ENCODE peak calls at places on chromosome 2, in eight cellular contexts. One of them, this sample, is unnamed.
A peak's percentile ranks its signal among the peaks of the same experiment; 100 is the strongest.

GRCh38 chr2:52416340-52416739 is 1351.3 kb upstream of the CHAC2 start:
- DNase-seq in ovary: no peak
- DNase-seq in heart right ventricle: no peak
- DNase-seq in stimulated activated CD4-positive, alpha-beta T cell treated with anti-CD3 and anti-CD28 coated beads, TNF-alpha, amount 100 ng/mL, for 4 hours: no peak
- DNase-seq in activated naive CD8-positive, alpha-beta T cell treated with anti-CD3 and anti-CD28 coated beads, Interleukin-2, amount 50 U/mL, for 24 hours: no peak
- DNase-seq in Peyer's patch: no peak
- DNase-seq in NCI-H446 treated with DMSO at 0.1 percent for 48 hours: peak; percentile 5
- DNase-seq in lung microvascular endothelial cell: no peak
- DNase-seq in this sample: no peak

GRCh38 chr2:205984381-205984780 is 101.6 kb downstream of the INO80D start:
- DNase-seq in activated naive CD8-positive, alpha-beta T cell treated with anti-CD3 and anti-CD28 coated beads, Interleukin-2, amount 50 U/mL, for 24 hours: no peak
- DNase-seq in lung microvascular endothelial cell: no peak
- DNase-seq in stimulated activated CD4-positive, alpha-beta T cell treated with anti-CD3 and anti-CD28 coated beads, TNF-alpha, amount 100 ng/mL, for 4 hours: no peak
- DNase-seq in heart right ventricle: no peak
- DNase-seq in NCI-H446 treated with DMSO at 0.1 percent for 48 hours: no peak
- DNase-seq in ovary: no peak
- DNase-seq in Peyer's patch: no peak
- DNase-seq in this sample: no peak

GRCh38 chr2:11873766-11874165 is 127.3 kb downstream of the LPIN1 start:
- DNase-seq in activated naive CD8-positive, alpha-beta T cell treated with anti-CD3 and anti-CD28 coated beads, Interleukin-2, amount 50 U/mL, for 24 hours: no peak
- DNase-seq in heart right ventricle: no peak
- DNase-seq in stimulated activated CD4-positive, alpha-beta T cell treated with anti-CD3 and anti-CD28 coated beads, TNF-alpha, amount 100 ng/mL, for 4 hours: no peak
- DNase-seq in Peyer's patch: no peak
- DNase-seq in NCI-H446 treated with DMSO at 0.1 percent for 48 hours: no peak
- DNase-seq in ovary: no peak
- DNase-seq in lung microvascular endothelial cell: no peak
- DNase-seq in this sample: no peak

GRCh38 chr2:215797676-215798075 is 215.7 kb downstream of the MREG start:
- DNase-seq in lung microvascular endothelial cell: no peak
- DNase-seq in activated naive CD8-positive, alpha-beta T cell treated with anti-CD3 and anti-CD28 coated beads, Interleukin-2, amount 50 U/mL, for 24 hours: no peak
- DNase-seq in stimulated activated CD4-positive, alpha-beta T cell treated with anti-CD3 and anti-CD28 coated beads, TNF-alpha, amount 100 ng/mL, for 4 hours: no peak
- DNase-seq in ovary: no peak
- DNase-seq in NCI-H446 treated with DMSO at 0.1 percent for 48 hours: no peak
- DNase-seq in heart right ventricle: no peak
- DNase-seq in Peyer's patch: no peak
- DNase-seq in this sample: peak; percentile 12

GRCh38 chr2:105803337-105803736 is 58.6 kb downstream of the NCK2 start:
- DNase-seq in stimulated activated CD4-positive, alpha-beta T cell treated with anti-CD3 and anti-CD28 coated beads, TNF-alpha, amount 100 ng/mL, for 4 hours: no peak
- DNase-seq in activated naive CD8-positive, alpha-beta T cell treated with anti-CD3 and anti-CD28 coated beads, Interleukin-2, amount 50 U/mL, for 24 hours: no peak
- DNase-seq in Peyer's patch: no peak
- DNase-seq in NCI-H446 treated with DMSO at 0.1 percent for 48 hours: no peak
- DNase-seq in lung microvascular endothelial cell: no peak
- DNase-seq in ovary: no peak
- DNase-seq in heart right ventricle: no peak
- DNase-seq in this sample: no peak

GRCh38 chr2:69911985-69912563 is 2.8 kb upstream of the MXD1 start:
- DNase-seq in activated naive CD8-positive, alpha-beta T cell treated with anti-CD3 and anti-CD28 coated beads, Interleukin-2, amount 50 U/mL, for 24 hours: no peak
- DNase-seq in ovary: no peak
- DNase-seq in NCI-H446 treated with DMSO at 0.1 percent for 48 hours: peak; percentile 53
- DNase-seq in Peyer's patch: no peak
- DNase-seq in lung microvascular endothelial cell: peak; percentile 80
- DNase-seq in stimulated activated CD4-positive, alpha-beta T cell treated with anti-CD3 and anti-CD28 coated beads, TNF-alpha, amount 100 ng/mL, for 4 hours: no peak
- DNase-seq in heart right ventricle: no peak
- DNase-seq in this sample: peak; percentile 73

GRCh38 chr2:14941151-14941631 is 308.7 kb downstream of the LRATD1 start:
- DNase-seq in lung microvascular endothelial cell: no peak
- DNase-seq in activated naive CD8-positive, alpha-beta T cell treated with anti-CD3 and anti-CD28 coated beads, Interleukin-2, amount 50 U/mL, for 24 hours: no peak
- DNase-seq in heart right ventricle: no peak
- DNase-seq in Peyer's patch: no peak
- DNase-seq in ovary: no peak
- DNase-seq in stimulated activated CD4-positive, alpha-beta T cell treated with anti-CD3 and anti-CD28 coated beads, TNF-alpha, amount 100 ng/mL, for 4 hours: no peak
- DNase-seq in NCI-H446 treated with DMSO at 0.1 percent for 48 hours: peak; percentile 65
- DNase-seq in this sample: no peak

GRCh38 chr2:112137516-112138142 is 556 bp upstream of the FBLN7 start:
- DNase-seq in NCI-H446 treated with DMSO at 0.1 percent for 48 hours: no peak
- DNase-seq in activated naive CD8-positive, alpha-beta T cell treated with anti-CD3 and anti-CD28 coated beads, Interleukin-2, amount 50 U/mL, for 24 hours: no peak
- DNase-seq in Peyer's patch: no peak
- DNase-seq in stimulated activated CD4-positive, alpha-beta T cell treated with anti-CD3 and anti-CD28 coated beads, TNF-alpha, amount 100 ng/mL, for 4 hours: no peak
- DNase-seq in lung microvascular endothelial cell: peak; percentile 29
- DNase-seq in heart right ventricle: no peak
- DNase-seq in ovary: no peak
- DNase-seq in this sample: no peak

GRCh38 chr2:14994721-14995120 is 362.2 kb downstream of the LRATD1 start:
- DNase-seq in stimulated activated CD4-positive, alpha-beta T cell treated with anti-CD3 and anti-CD28 coated beads, TNF-alpha, amount 100 ng/mL, for 4 hours: no peak
- DNase-seq in lung microvascular endothelial cell: no peak
- DNase-seq in activated naive CD8-positive, alpha-beta T cell treated with anti-CD3 and anti-CD28 coated beads, Interleukin-2, amount 50 U/mL, for 24 hours: no peak
- DNase-seq in Peyer's patch: no peak
- DNase-seq in heart right ventricle: no peak
- DNase-seq in NCI-H446 treated with DMSO at 0.1 percent for 48 hours: no peak
- DNase-seq in ovary: no peak
- DNase-seq in this sample: no peak

GRCh38 chr2:177250461-177250860 is 14.1 kb downstream of the NFE2L2 start:
- DNase-seq in NCI-H446 treated with DMSO at 0.1 percent for 48 hours: no peak
- DNase-seq in stimulated activated CD4-positive, alpha-beta T cell treated with anti-CD3 and anti-CD28 coated beads, TNF-alpha, amount 100 ng/mL, for 4 hours: no peak
- DNase-seq in activated naive CD8-positive, alpha-beta T cell treated with anti-CD3 and anti-CD28 coated beads, Interleukin-2, amount 50 U/mL, for 24 hours: no peak
- DNase-seq in ovary: no peak
- DNase-seq in Peyer's patch: no peak
- DNase-seq in heart right ventricle: no peak
- DNase-seq in lung microvascular endothelial cell: no peak
- DNase-seq in this sample: no peak

GRCh38 chr2:218569661-218570500 is 1.2 kb downstream of the CNOT9 start:
- DNase-seq in stimulated activated CD4-positive, alpha-beta T cell treated with anti-CD3 and anti-CD28 coated beads, TNF-alpha, amount 100 ng/mL, for 4 hours: no peak
- DNase-seq in lung microvascular endothelial cell: peak; percentile 78
- DNase-seq in heart right ventricle: no peak
- DNase-seq in activated naive CD8-positive, alpha-beta T cell treated with anti-CD3 and anti-CD28 coated beads, Interleukin-2, amount 50 U/mL, for 24 hours: no peak
- DNase-seq in ovary: no peak
- DNase-seq in NCI-H446 treated with DMSO at 0.1 percent for 48 hours: no peak
- DNase-seq in Peyer's patch: no peak
- DNase-seq in this sample: no peak

GRCh38 chr2:2184549-2185249 is 146.4 kb downstream of the MYT1L start:
- DNase-seq in NCI-H446 treated with DMSO at 0.1 percent for 48 hours: no peak
- DNase-seq in lung microvascular endothelial cell: no peak
- DNase-seq in stimulated activated CD4-positive, alpha-beta T cell treated with anti-CD3 and anti-CD28 coated beads, TNF-alpha, amount 100 ng/mL, for 4 hours: no peak
- DNase-seq in ovary: no peak
- DNase-seq in Peyer's patch: no peak
- DNase-seq in activated naive CD8-positive, alpha-beta T cell treated with anti-CD3 and anti-CD28 coated beads, Interleukin-2, amount 50 U/mL, for 24 hours: no peak
- DNase-seq in heart right ventricle: no peak
- DNase-seq in this sample: no peak

GRCh38 chr2:238203104-238203972 is at the start of gene ILKAP:
- DNase-seq in Peyer's patch: peak; percentile 93
- DNase-seq in activated naive CD8-positive, alpha-beta T cell treated with anti-CD3 and anti-CD28 coated beads, Interleukin-2, amount 50 U/mL, for 24 hours: peak; percentile 91
- DNase-seq in ovary: peak; percentile 90
- DNase-seq in stimulated activated CD4-positive, alpha-beta T cell treated with anti-CD3 and anti-CD28 coated beads, TNF-alpha, amount 100 ng/mL, for 4 hours: peak; percentile 82
- DNase-seq in lung microvascular endothelial cell: peak; percentile 90
- DNase-seq in heart right ventricle: peak; percentile 92
- DNase-seq in NCI-H446 treated with DMSO at 0.1 percent for 48 hours: peak; percentile 66
- DNase-seq in this sample: peak; percentile 97

GRCh38 chr2:237271698-237272097 is 142.3 kb downstream of the COL6A3 start:
- DNase-seq in ovary: no peak
- DNase-seq in lung microvascular endothelial cell: no peak
- DNase-seq in heart right ventricle: no peak
- DNase-seq in NCI-H446 treated with DMSO at 0.1 percent for 48 hours: no peak
- DNase-seq in activated naive CD8-positive, alpha-beta T cell treated with anti-CD3 and anti-CD28 coated beads, Interleukin-2, amount 50 U/mL, for 24 hours: no peak
- DNase-seq in Peyer's patch: no peak
- DNase-seq in stimulated activated CD4-positive, alpha-beta T cell treated with anti-CD3 and anti-CD28 coated beads, TNF-alpha, amount 100 ng/mL, for 4 hours: no peak
- DNase-seq in this sample: no peak

GRCh38 chr2:150478206-150478974 is 9.1 kb downstream of the RND3 start:
- DNase-seq in activated naive CD8-positive, alpha-beta T cell treated with anti-CD3 and anti-CD28 coated beads, Interleukin-2, amount 50 U/mL, for 24 hours: no peak
- DNase-seq in heart right ventricle: no peak
- DNase-seq in Peyer's patch: no peak
- DNase-seq in ovary: no peak
- DNase-seq in NCI-H446 treated with DMSO at 0.1 percent for 48 hours: no peak
- DNase-seq in stimulated activated CD4-positive, alpha-beta T cell treated with anti-CD3 and anti-CD28 coated beads, TNF-alpha, amount 100 ng/mL, for 4 hours: no peak
- DNase-seq in lung microvascular endothelial cell: no peak
- DNase-seq in this sample: no peak

GRCh38 chr2:46650556-46651001 is 171.2 kb downstream of the TMEM247 start:
- DNase-seq in ovary: peak; percentile 47
- DNase-seq in heart right ventricle: no peak
- DNase-seq in stimulated activated CD4-positive, alpha-beta T cell treated with anti-CD3 and anti-CD28 coated beads, TNF-alpha, amount 100 ng/mL, for 4 hours: peak; percentile 40
- DNase-seq in Peyer's patch: no peak
- DNase-seq in NCI-H446 treated with DMSO at 0.1 percent for 48 hours: peak; percentile 75
- DNase-seq in lung microvascular endothelial cell: peak; percentile 92
- DNase-seq in activated naive CD8-positive, alpha-beta T cell treated with anti-CD3 and anti-CD28 coated beads, Interleukin-2, amount 50 U/mL, for 24 hours: peak; percentile 64
- DNase-seq in this sample: peak; percentile 70

GRCh38 chr2:84894131-84894586 is 11.3 kb upstream of the TMSB10 start:
- DNase-seq in ovary: no peak
- DNase-seq in heart right ventricle: no peak
- DNase-seq in stimulated activated CD4-positive, alpha-beta T cell treated with anti-CD3 and anti-CD28 coated beads, TNF-alpha, amount 100 ng/mL, for 4 hours: no peak
- DNase-seq in activated naive CD8-positive, alpha-beta T cell treated with anti-CD3 and anti-CD28 coated beads, Interleukin-2, amount 50 U/mL, for 24 hours: no peak
- DNase-seq in lung microvascular endothelial cell: no peak
- DNase-seq in Peyer's patch: no peak
- DNase-seq in NCI-H446 treated with DMSO at 0.1 percent for 48 hours: no peak
- DNase-seq in this sample: no peak

GRCh38 chr2:163558286-163559009 is 177.4 kb downstream of the FIGN start:
- DNase-seq in NCI-H446 treated with DMSO at 0.1 percent for 48 hours: no peak
- DNase-seq in activated naive CD8-positive, alpha-beta T cell treated with anti-CD3 and anti-CD28 coated beads, Interleukin-2, amount 50 U/mL, for 24 hours: no peak
- DNase-seq in stimulated activated CD4-positive, alpha-beta T cell treated with anti-CD3 and anti-CD28 coated beads, TNF-alpha, amount 100 ng/mL, for 4 hours: no peak
- DNase-seq in ovary: no peak
- DNase-seq in heart right ventricle: no peak
- DNase-seq in lung microvascular endothelial cell: no peak
- DNase-seq in Peyer's patch: no peak
- DNase-seq in this sample: no peak

GRCh38 chr2:132429941-132430573 is 13.5 kb downstream of the GPR39 start:
- DNase-seq in ovary: no peak
- DNase-seq in NCI-H446 treated with DMSO at 0.1 percent for 48 hours: no peak
- DNase-seq in activated naive CD8-positive, alpha-beta T cell treated with anti-CD3 and anti-CD28 coated beads, Interleukin-2, amount 50 U/mL, for 24 hours: no peak
- DNase-seq in heart right ventricle: no peak
- DNase-seq in stimulated activated CD4-positive, alpha-beta T cell treated with anti-CD3 and anti-CD28 coated beads, TNF-alpha, amount 100 ng/mL, for 4 hours: no peak
- DNase-seq in Peyer's patch: no peak
- DNase-seq in lung microvascular endothelial cell: no peak
- DNase-seq in this sample: no peak

GRCh38 chr2:39304200-39304599 is 60.4 kb upstream of the CDKL4 start:
- DNase-seq in stimulated activated CD4-positive, alpha-beta T cell treated with anti-CD3 and anti-CD28 coated beads, TNF-alpha, amount 100 ng/mL, for 4 hours: no peak
- DNase-seq in ovary: no peak
- DNase-seq in heart right ventricle: no peak
- DNase-seq in Peyer's patch: no peak
- DNase-seq in activated naive CD8-positive, alpha-beta T cell treated with anti-CD3 and anti-CD28 coated beads, Interleukin-2, amount 50 U/mL, for 24 hours: no peak
- DNase-seq in NCI-H446 treated with DMSO at 0.1 percent for 48 hours: no peak
- DNase-seq in lung microvascular endothelial cell: no peak
- DNase-seq in this sample: no peak

GRCh38 chr2:85132834-85133637 is at the start of gene TCF7L1:
- DNase-seq in NCI-H446 treated with DMSO at 0.1 percent for 48 hours: no peak
- DNase-seq in stimulated activated CD4-positive, alpha-beta T cell treated with anti-CD3 and anti-CD28 coated beads, TNF-alpha, amount 100 ng/mL, for 4 hours: no peak
- DNase-seq in activated naive CD8-positive, alpha-beta T cell treated with anti-CD3 and anti-CD28 coated beads, Interleukin-2, amount 50 U/mL, for 24 hours: peak; percentile 60
- DNase-seq in heart right ventricle: peak; percentile 86
- DNase-seq in ovary: peak; percentile 92
- DNase-seq in lung microvascular endothelial cell: peak; percentile 96
- DNase-seq in Peyer's patch: peak; percentile 65
- DNase-seq in this sample: peak; percentile 46

GRCh38 chr2:149399934-149400615 is 69.7 kb downstream of the LYPD6 start:
- DNase-seq in activated naive CD8-positive, alpha-beta T cell treated with anti-CD3 and anti-CD28 coated beads, Interleukin-2, amount 50 U/mL, for 24 hours: no peak
- DNase-seq in heart right ventricle: no peak
- DNase-seq in Peyer's patch: no peak
- DNase-seq in ovary: no peak
- DNase-seq in lung microvascular endothelial cell: peak; percentile 68
- DNase-seq in NCI-H446 treated with DMSO at 0.1 percent for 48 hours: no peak
- DNase-seq in stimulated activated CD4-positive, alpha-beta T cell treated with anti-CD3 and anti-CD28 coated beads, TNF-alpha, amount 100 ng/mL, for 4 hours: no peak
- DNase-seq in this sample: no peak

GRCh38 chr2:110874565-110875383 is 142.4 kb downstream of the ACOXL start:
- DNase-seq in Peyer's patch: no peak
- DNase-seq in stimulated activated CD4-positive, alpha-beta T cell treated with anti-CD3 and anti-CD28 coated beads, TNF-alpha, amount 100 ng/mL, for 4 hours: no peak
- DNase-seq in ovary: no peak
- DNase-seq in lung microvascular endothelial cell: no peak
- DNase-seq in NCI-H446 treated with DMSO at 0.1 percent for 48 hours: no peak
- DNase-seq in heart right ventricle: no peak
- DNase-seq in activated naive CD8-positive, alpha-beta T cell treated with anti-CD3 and anti-CD28 coated beads, Interleukin-2, amount 50 U/mL, for 24 hours: no peak
- DNase-seq in this sample: no peak

GRCh38 chr2:148718039-148718438 is 73.5 kb downstream of the EPC2 start:
- DNase-seq in heart right ventricle: no peak
- DNase-seq in ovary: no peak
- DNase-seq in activated naive CD8-positive, alpha-beta T cell treated with anti-CD3 and anti-CD28 coated beads, Interleukin-2, amount 50 U/mL, for 24 hours: no peak
- DNase-seq in NCI-H446 treated with DMSO at 0.1 percent for 48 hours: no peak
- DNase-seq in Peyer's patch: no peak
- DNase-seq in lung microvascular endothelial cell: no peak
- DNase-seq in stimulated activated CD4-positive, alpha-beta T cell treated with anti-CD3 and anti-CD28 coated beads, TNF-alpha, amount 100 ng/mL, for 4 hours: no peak
- DNase-seq in this sample: no peak

GRCh38 chr2:53740170-53740569 is 27.4 kb upstream of the CHAC2 start:
- DNase-seq in heart right ventricle: no peak
- DNase-seq in activated naive CD8-positive, alpha-beta T cell treated with anti-CD3 and anti-CD28 coated beads, Interleukin-2, amount 50 U/mL, for 24 hours: no peak
- DNase-seq in ovary: no peak
- DNase-seq in NCI-H446 treated with DMSO at 0.1 percent for 48 hours: peak; percentile 47
- DNase-seq in stimulated activated CD4-positive, alpha-beta T cell treated with anti-CD3 and anti-CD28 coated beads, TNF-alpha, amount 100 ng/mL, for 4 hours: no peak
- DNase-seq in lung microvascular endothelial cell: peak; percentile 80
- DNase-seq in Peyer's patch: no peak
- DNase-seq in this sample: peak; percentile 24

This sample was measured in cerebellum.